ENCODE peak calls at places on chromosomes 1 and 21, in four cellular contexts. One of them, this sample, is unnamed.

GRCh38 chr1:214859647-214860046 is 222.9 kb upstream of the KCNK2 start:
- DNase-seq in esophagus muscularis mucosa: no peak
- DNase-seq in mesendoderm: no peak
- DNase-seq in T47D: no peak
- DNase-seq in this sample: no peak

GRCh38 chr1:227429447-227430359 is 111.4 kb upstream of the CDC42BPA start:
- DNase-seq in esophagus muscularis mucosa: no peak
- DNase-seq in mesendoderm: no peak
- DNase-seq in T47D: no peak
- DNase-seq in this sample: no peak

GRCh38 chr21:43274946-43275310 is 106.1 kb downstream of the CRYAA start:
- DNase-seq in esophagus muscularis mucosa: no peak
- DNase-seq in mesendoderm: no peak
- DNase-seq in T47D: no peak
- DNase-seq in this sample: no peak

GRCh38 chr1:93680121-93681094 is 1.2 kb downstream of the BCAR3 start:
- DNase-seq in esophagus muscularis mucosa: peak; percentile 95
- DNase-seq in mesendoderm: peak; percentile 96
- DNase-seq in T47D: peak; percentile 79
- DNase-seq in this sample: peak; percentile 97

GRCh38 chr1:23344987-23345472 is 946 bp upstream of the HNRNPR start:
- DNase-seq in esophagus muscularis mucosa: no peak
- DNase-seq in mesendoderm: peak; percentile 53
- DNase-seq in T47D: no peak
- DNase-seq in this sample: peak; percentile 12

GRCh38 chr1:63836374-63836773 is 62.6 kb downstream of the ROR1 start:
- DNase-seq in esophagus muscularis mucosa: no peak
- DNase-seq in mesendoderm: no peak
- DNase-seq in T47D: no peak
- DNase-seq in this sample: no peak

GRCh38 chr1:25672763-25673409 is 56.3 kb downstream of the MAN1C1 start:
- DNase-seq in esophagus muscularis mucosa: no peak
- DNase-seq in mesendoderm: peak; percentile 31
- DNase-seq in T47D: no peak
- DNase-seq in this sample: no peak

GRCh38 chr1:2300004-2300771 is 72.1 kb downstream of the SKI start:
- DNase-seq in esophagus muscularis mucosa: no peak
- DNase-seq in mesendoderm: peak; percentile 59
- DNase-seq in T47D: no peak
- DNase-seq in this sample: no peak

GRCh38 chr1:8077120-8077573 is 51.0 kb upstream of the ERRFI1 start:
- DNase-seq in esophagus muscularis mucosa: no peak
- DNase-seq in mesendoderm: peak; percentile 56
- DNase-seq in T47D: no peak
- DNase-seq in this sample: no peak

GRCh38 chr1:92791487-92792058 is 6.7 kb upstream of the EVI5 start:
- DNase-seq in esophagus muscularis mucosa: no peak
- DNase-seq in mesendoderm: peak; percentile 45
- DNase-seq in T47D: no peak
- DNase-seq in this sample: peak; percentile 27

GRCh38 chr1:20494609-20495311 is 8.8 kb upstream of the CAMK2N1 start:
- DNase-seq in esophagus muscularis mucosa: no peak
- DNase-seq in mesendoderm: no peak
- DNase-seq in T47D: no peak
- DNase-seq in this sample: no peak

GRCh38 chr1:12756756-12757433 is 10.9 kb downstream of the CFAP107 start:
- DNase-seq in esophagus muscularis mucosa: peak; percentile 85
- DNase-seq in mesendoderm: no peak
- DNase-seq in T47D: no peak
- DNase-seq in this sample: no peak

GRCh38 chr1:226938903-226939438 is 1.1 kb upstream of the COQ8A start:
- DNase-seq in esophagus muscularis mucosa: no peak
- DNase-seq in mesendoderm: peak; percentile 20
- DNase-seq in T47D: no peak
- DNase-seq in this sample: no peak

GRCh38 chr1:59477286-59477685 is 180.4 kb downstream of the FGGY start:
- DNase-seq in esophagus muscularis mucosa: no peak
- DNase-seq in mesendoderm: no peak
- DNase-seq in T47D: no peak
- DNase-seq in this sample: no peak

GRCh38 chr1:214549604-214550338 is 1.6 kb downstream of the PTPN14 start:
- DNase-seq in esophagus muscularis mucosa: peak; percentile 74
- DNase-seq in mesendoderm: peak; percentile 74
- DNase-seq in T47D: peak; percentile 47
- DNase-seq in this sample: peak; percentile 60

GRCh38 chr1:172616646-172617045 is 42.3 kb upstream of the FASLG start:
- DNase-seq in esophagus muscularis mucosa: no peak
- DNase-seq in mesendoderm: no peak
- DNase-seq in T47D: no peak
- DNase-seq in this sample: no peak

GRCh38 chr1:201139306-201139705 is 12.3 kb upstream of the ASCL5 start:
- DNase-seq in esophagus muscularis mucosa: no peak
- DNase-seq in mesendoderm: no peak
- DNase-seq in T47D: no peak
- DNase-seq in this sample: no peak

GRCh38 chr1:235052067-235053008 is 76.3 kb downstream of the TOMM20 start:
- DNase-seq in esophagus muscularis mucosa: no peak
- DNase-seq in mesendoderm: no peak
- DNase-seq in T47D: no peak
- DNase-seq in this sample: no peak

GRCh38 chr1:64459743-64460142 is 10.2 kb upstream of the CACHD1 start:
- DNase-seq in esophagus muscularis mucosa: no peak
- DNase-seq in mesendoderm: no peak
- DNase-seq in T47D: no peak
- DNase-seq in this sample: no peak

GRCh38 chr1:215637041-215637573 is 70.0 kb downstream of the KCTD3 start:
- DNase-seq in esophagus muscularis mucosa: no peak
- DNase-seq in mesendoderm: no peak
- DNase-seq in T47D: no peak
- DNase-seq in this sample: no peak

GRCh38 chr21:36087362-36088138 is 17.7 kb downstream of the CBR1 start:
- DNase-seq in esophagus muscularis mucosa: no peak
- DNase-seq in mesendoderm: peak; percentile 56
- DNase-seq in T47D: no peak
- DNase-seq in this sample: peak; percentile 73

GRCh38 chr1:238469146-238469601 is 578.5 kb upstream of the ZP4 start:
- DNase-seq in esophagus muscularis mucosa: no peak
- DNase-seq in mesendoderm: no peak
- DNase-seq in T47D: no peak
- DNase-seq in this sample: no peak

GRCh38 chr1:240831191-240831631 is 219.3 kb upstream of the GREM2 start:
- DNase-seq in esophagus muscularis mucosa: no peak
- DNase-seq in mesendoderm: no peak
- DNase-seq in T47D: no peak
- DNase-seq in this sample: no peak